ENCODE peak calls at places on chromosome 17, in seven cellular contexts. N is choroid plexus epithelial cell; D is fibroblast of pulmonary artery; T is mucosa of descending colon; O is CD4-positive, alpha-beta T cell; X is WERI-Rb-1; I is progenitor cell of endocrine pancreas. Q is an unnamed sample.

GRCh38 chr17:41518789-41519449 is at the start of gene KRT15:
- DNase-seq in N (peak), D (peak), T (no peak), O (no peak), X (peak), I (no peak), Q (no peak)

GRCh38 chr17:1252203-1252608 is 18.0 kb upstream of the BHLHA9 start:
- DNase-seq in N (no peak), D (peak), T (peak), O (no peak), X (no peak), I (no peak), Q (no peak)

GRCh38 chr17:74274703-74275340 is 788 bp downstream of the DNAI2 start:
- DNase-seq in N (no peak), D (no peak), T (peak), O (no peak), X (no peak), I (no peak), Q (no peak)

GRCh38 chr17:61729690-61730268 is 133.5 kb downstream of the BRIP1 start:
- DNase-seq in N (no peak), D (no peak), T (no peak), O (no peak), X (no peak), I (no peak), Q (no peak)

GRCh38 chr17:75011788-75012319 is 616 bp upstream of the MRPL58 start:
- DNase-seq in N (peak), D (peak), T (peak), O (no peak), X (peak), I (no peak), Q (no peak)

GRCh38 chr17:73135774-73136173 is 29.0 kb upstream of the SSTR2 start:
- DNase-seq in N (no peak), D (no peak), T (no peak), O (no peak), X (no peak), I (no peak), Q (no peak)

GRCh38 chr17:27576429-27577123 is 54.4 kb upstream of the LGALS9 start:
- DNase-seq in N (no peak), D (no peak), T (no peak), O (no peak), X (no peak), I (no peak), Q (no peak)

GRCh38 chr17:27668488-27668823 is 37.5 kb downstream of the LGALS9 start:
- DNase-seq in N (no peak), D (no peak), T (no peak), O (no peak), X (no peak), I (no peak), Q (no peak)

GRCh38 chr17:3773511-3773910 is 27.5 kb downstream of the ITGAE start:
- DNase-seq in N (peak), D (peak), T (no peak), O (no peak), X (no peak), I (no peak), Q (no peak)

GRCh38 chr17:45326566-45326965 is 9.7 kb upstream of the MAP3K14 start:
- DNase-seq in N (no peak), D (no peak), T (no peak), O (no peak), X (peak), I (no peak), Q (peak)

GRCh38 chr17:7929158-7930029 is at the start of gene KCNAB3:
- DNase-seq in N (peak), D (peak), T (peak), O (peak), X (no peak), I (no peak), Q (peak)

GRCh38 chr17:66403846-66404597 is 101.6 kb downstream of the PRKCA start:
- DNase-seq in N (peak), D (peak), T (no peak), O (no peak), X (no peak), I (no peak), Q (no peak)

GRCh38 chr17:64387545-64388171 is 3.0 kb downstream of the PECAM1 start:
- DNase-seq in N (no peak), D (no peak), T (no peak), O (no peak), X (no peak), I (no peak), Q (no peak)

GRCh38 chr17:28447396-28447760 is 26.1 kb upstream of the SLC13A2 start:
- DNase-seq in N (no peak), D (no peak), T (no peak), O (no peak), X (no peak), I (no peak), Q (no peak)

DNA sequence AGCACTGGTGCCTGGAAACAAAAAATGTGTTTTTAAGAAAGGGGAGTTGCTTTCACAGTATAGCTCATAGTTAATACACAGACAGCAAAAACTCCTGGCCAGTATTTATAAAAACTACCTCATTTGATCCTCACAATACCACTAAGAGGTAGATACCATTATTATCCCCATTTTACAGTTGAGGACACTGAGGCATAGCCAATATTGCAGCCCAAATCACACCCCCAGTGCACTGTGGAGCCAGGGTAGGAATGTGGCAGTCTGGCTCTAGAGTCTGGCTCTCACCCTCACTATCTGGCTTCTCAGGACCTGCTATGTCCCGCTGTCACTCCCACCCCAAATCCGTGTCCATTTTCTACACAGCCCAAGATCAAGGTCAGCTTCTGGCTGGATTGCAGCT is 2.6 kb downstream of the ARHGAP23 start:
- DNase-seq in N (no peak), D (no peak), T (no peak), O (no peak), X (no peak), I (no peak), Q (no peak)
- TF ChIP-seq CTCF in N (no peak), D (no peak), T (no peak), O (no peak), X (no peak), I (no peak), Q (no peak)

GRCh38 chr17:43791589-43791988 is 11.4 kb downstream of the CFAP97D1 start:
- DNase-seq in N (peak), D (peak), T (peak), O (no peak), X (peak), I (no peak), Q (peak)

GRCh38 chr17:43784628-43785101 is 4.4 kb downstream of the CFAP97D1 start:
- DNase-seq in N (peak), D (peak), T (no peak), O (no peak), X (no peak), I (no peak), Q (no peak)

GRCh38 chr17:43789482-43789881 is 9.2 kb downstream of the CFAP97D1 start:
- DNase-seq in N (no peak), D (no peak), T (no peak), O (no peak), X (no peak), I (no peak), Q (no peak)

GRCh38 chr17:43787728-43788127 is 7.5 kb downstream of the CFAP97D1 start:
- DNase-seq in N (no peak), D (no peak), T (no peak), O (no peak), X (no peak), I (no peak), Q (no peak)

DNA sequence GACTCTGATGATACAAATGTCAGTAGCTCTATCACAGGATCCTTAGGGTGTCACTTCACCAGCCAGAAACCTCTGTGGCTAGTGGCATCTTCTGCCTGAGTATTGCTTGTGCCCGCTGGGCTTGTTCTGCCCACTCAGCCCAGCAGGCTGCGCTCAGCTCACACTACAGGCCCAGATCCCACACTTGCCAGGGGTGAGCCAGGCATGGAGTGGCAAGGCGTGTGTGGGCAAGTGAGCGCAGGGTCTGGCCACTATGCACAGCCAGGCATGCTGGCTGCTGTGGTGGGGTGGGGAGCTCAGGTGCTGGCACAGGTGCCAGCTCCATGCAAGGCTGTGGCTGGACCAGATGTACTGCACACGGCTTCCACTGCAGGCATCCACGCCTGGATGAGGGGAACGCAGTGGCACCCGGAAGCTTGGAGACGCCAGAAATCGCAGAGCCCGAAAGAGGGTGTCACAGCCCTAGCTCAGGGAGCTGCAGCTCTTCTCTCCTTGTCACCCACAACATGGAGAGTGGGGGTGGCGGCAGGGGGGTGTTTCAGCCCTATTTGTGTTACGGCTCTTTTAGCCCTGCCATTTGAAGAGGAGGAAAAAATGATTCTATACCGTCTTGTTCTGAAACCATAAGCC is 10.2 kb downstream of the CFAP97D1 start:
- DNase-seq in N (no peak), D (peak), T (peak), O (no peak), X (no peak), I (no peak), Q (peak)
- TF ChIP-seq CTCF in N (peak), D (peak), T (no peak), O (no peak), X (peak), I (no peak), Q (peak)

DNA sequence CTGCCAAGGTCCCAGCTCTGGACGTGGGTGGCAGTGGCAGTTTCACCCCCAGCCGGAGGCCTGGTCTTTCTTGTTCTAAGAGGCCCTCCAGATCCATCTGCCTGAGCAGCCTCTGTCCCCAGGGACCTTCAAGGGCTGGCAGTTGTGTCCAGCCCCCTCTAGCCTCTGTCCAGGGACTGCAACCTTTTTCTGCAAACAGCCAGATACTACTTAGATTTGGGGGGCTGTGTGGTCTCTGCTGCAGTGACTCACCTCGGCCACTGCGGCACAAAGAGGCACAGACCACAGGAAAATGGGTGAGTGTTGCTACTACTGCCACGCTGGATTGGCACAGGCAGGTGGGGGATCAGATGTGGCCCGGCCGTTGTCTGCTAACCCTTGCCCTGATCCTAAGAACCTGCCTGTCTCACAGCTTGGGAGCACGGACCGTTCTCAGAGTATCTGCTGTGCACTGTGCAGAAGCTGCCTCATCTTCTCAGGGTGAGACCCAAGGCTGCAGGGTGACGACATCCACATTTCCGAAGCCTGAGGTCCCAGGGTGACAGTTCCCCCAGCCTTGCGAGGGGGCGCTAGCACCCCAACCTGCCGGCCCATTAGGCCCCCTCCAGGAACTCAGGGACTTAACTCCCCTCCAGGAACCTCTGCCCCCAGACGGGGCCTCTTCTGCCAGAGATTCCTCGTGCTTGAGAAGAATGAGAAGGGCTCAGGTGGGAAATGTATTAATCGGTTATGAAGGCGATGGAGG is 27.6 kb downstream of the MXRA7 start:
- DNase-seq in N (no peak), D (no peak), T (no peak), O (no peak), X (peak), I (no peak), Q (no peak)
- TF ChIP-seq CTCF in N (peak), D (no peak), T (no peak), O (no peak), X (peak), I (no peak), Q (peak)

GRCh38 chr17:18093616-18094408 is 6.1 kb downstream of the DRG2 start:
- DNase-seq in N (peak), D (peak), T (peak), O (no peak), X (peak), I (no peak), Q (peak)
- TF ChIP-seq CTCF in N (peak), D (peak), T (no peak), O (no peak), X (peak), I (peak), Q (peak)

GRCh38 chr17:81701288-81702071 is 1.7 kb upstream of the MRPL12 start:
- DNase-seq in N (no peak), D (no peak), T (peak), O (no peak), X (no peak), I (no peak), Q (no peak)
- TF ChIP-seq CTCF in N (no peak), D (no peak), T (no peak), O (no peak), X (peak), I (no peak), Q (no peak)

GRCh38 chr17:51734462-51734861 is 424.1 kb downstream of the CA10 start:
- DNase-seq in N (no peak), D (no peak), T (peak), O (no peak), X (peak), I (no peak), Q (peak)
- TF ChIP-seq CTCF in N (peak), D (peak), T (peak), O (peak), X (peak), I (peak), Q (peak)